ENCODE peak calls at places on chromosomes 4 and X, in four cellular contexts. M is left lung, P is GM23338, K is upper lobe of right lung. A is an unnamed sample.

GRCh38 chr4:38949416-38950051 is 81.9 kb downstream of the FAM114A1 start:
- DNase-seq in M (no peak), P (no peak), K (no peak), A (peak; percentile 64)

GRCh38 chr4:155666701-155667537 is at the start of gene GUCY1A1:
- DNase-seq in M (peak; percentile 60), P (peak; percentile 81), K (peak; percentile 87), A (peak; percentile 23)

GRCh38 chr4:1049591-1049905 is 38.1 kb downstream of the FGFRL1 start:
- DNase-seq in M (peak; percentile 28), P (no peak), K (peak; percentile 61), A (no peak)

GRCh38 chrX:23902419-23902818 is 5.3 kb downstream of the APOO start:
- DNase-seq in M (no peak), P (peak; percentile 58), K (no peak), A (peak; percentile 80)

GRCh38 chr4:45064741-45065140 is 338.4 kb upstream of the GNPDA2 start:
- DNase-seq in M (no peak), P (no peak), K (no peak), A (no peak)

GRCh38 chrX:102155806-102156179 is at the start of gene BEX5:
- DNase-seq in M (peak; percentile 51), P (peak; percentile 84), K (peak; percentile 78), A (no peak)

GRCh38 chrX:153321381-153322105 is at the start of gene PNMA6F:
- DNase-seq in M (no peak), P (peak; percentile 36), K (no peak), A (no peak)

GRCh38 chr4:82621212-82621611 is 59.4 kb upstream of the TMEM150C start:
- DNase-seq in M (no peak), P (no peak), K (no peak), A (no peak)

GRCh38 chr4:6195602-6196319 is 4.6 kb downstream of the JAKMIP1 start:
- DNase-seq in M (no peak), P (peak; percentile 51), K (no peak), A (no peak)

DNA sequence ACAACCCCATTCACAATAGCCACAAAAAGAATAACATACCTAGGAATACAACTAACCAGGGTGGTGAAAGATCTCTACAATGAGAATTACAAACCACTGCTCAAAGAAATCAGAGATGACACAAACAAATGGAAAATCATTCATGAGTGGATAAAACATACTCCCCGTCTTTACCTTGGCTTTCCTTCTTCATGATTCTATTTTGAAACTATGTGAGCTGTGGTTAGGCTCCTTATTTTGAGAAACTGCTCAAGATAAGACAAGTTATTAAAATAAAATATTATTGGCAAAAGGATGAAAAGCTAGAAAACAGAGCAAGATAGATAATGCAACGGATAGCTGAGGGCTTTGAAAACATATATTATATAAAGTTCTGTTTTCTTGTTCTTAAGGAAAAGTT is 598.1 kb upstream of the FAT1 start:
- DNase-seq in M (no peak), P (no peak), K (no peak), A (no peak)
- H3K4me1 ChIP-seq in M (no peaks in the 10 kb centered on the region), P (no peaks in the 10 kb centered on the region), K (no peaks in the 10 kb centered on the region), A (no peaks in the 10 kb centered on the region)

DNA sequence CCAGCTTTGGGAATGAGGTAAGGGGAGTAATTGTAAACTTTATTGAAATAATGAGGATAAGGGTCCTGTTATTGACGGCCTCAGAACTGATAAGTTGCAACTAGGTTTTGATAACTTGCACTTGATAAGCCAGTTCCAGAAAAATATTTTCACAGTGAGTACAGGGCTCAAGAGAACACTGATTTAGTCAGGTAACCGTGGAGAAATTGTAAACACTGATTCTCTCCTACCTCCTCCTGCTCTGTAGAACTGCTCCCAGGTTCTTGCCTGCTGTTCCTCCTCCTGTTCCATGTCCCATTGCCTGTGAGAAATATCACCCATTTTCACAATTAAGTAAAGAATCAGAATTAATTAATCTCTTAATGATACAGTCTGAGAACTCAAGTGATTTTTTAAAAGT is 55.0 kb upstream of the CXXC4 start:
- DNase-seq in M (no peak), P (no peak), K (no peak), A (no peak)
- H3K36me3 ChIP-seq in M (no peaks in the 10 kb centered on the region), P (no peaks in the 10 kb centered on the region), K (no peaks in the 10 kb centered on the region), A (no peaks in the 10 kb centered on the region)

GRCh38 chrX:120755066-120755846 is 120.4 kb downstream of the CT47B1 start:
- DNase-seq in M (no peak), P (no peak), K (no peak), A (no peak)

GRCh38 chrX:120751683-120752082 is 121.8 kb upstream of the C1GALT1C1 start:
- DNase-seq in M (no peak), P (no peak), K (no peak), A (no peak)

GRCh38 chrX:120752431-120753128 is 122.7 kb upstream of the C1GALT1C1 start:
- DNase-seq in M (no peak), P (no peak), K (no peak), A (no peak)

GRCh38 chrX:120750381-120750780 is 120.5 kb upstream of the C1GALT1C1 start:
- DNase-seq in M (no peak), P (no peak), K (no peak), A (no peak)

GRCh38 chrX:120753413-120754251 is 122.0 kb downstream of the CT47B1 start:
- DNase-seq in M (no peak), P (no peak), K (no peak), A (no peak)
- H3K4me1 ChIP-seq in M (no peaks in the 10 kb centered on the region), P (no peaks in the 10 kb centered on the region), K (no peaks in the 10 kb centered on the region), A (no peaks in the 10 kb centered on the region)

GRCh38 chr4:48709920-48710319 is 70.2 kb downstream of the FRYL start:
- DNase-seq in M (no peak), P (no peak), K (no peak), A (no peak)
- H3K36me3 ChIP-seq in M (no peaks in the 10 kb centered on the region), P (peaks cover 4% of the 10 kb centered on the region), K (peaks cover 11% of the 10 kb centered on the region), A (no peaks in the 10 kb centered on the region)